ENCODE peak calls at places on chromosomes 5 and 9, in six cellular contexts. L, D, X, T, K and U are unnamed samples.
A peak's percentile ranks its signal among the peaks of the same experiment; 100 is the strongest.

GRCh38 chr5:147756566-147756965 is 26.0 kb downstream of the JAKMIP2 start:
- DNase-seq in X (peak; percentile 25), T (no peak), D (no peak), K (peak; percentile 77), L (no peak), U (no peak)

GRCh38 chr9:130689937-130690700 is 3.5 kb upstream of the EXOSC2 start:
- DNase-seq in T (peak; percentile 74), K (peak; percentile 83), L (peak; percentile 93), X (no peak), D (peak; percentile 55), U (peak; percentile 42)

GRCh38 chr5:157387683-157388093 is 72.3 kb upstream of the NIPAL4 start:
- DNase-seq in D (peak; percentile 59), K (no peak), X (no peak), T (no peak), L (peak; percentile 40), U (no peak)

GRCh38 chr9:14339746-14340145 is 25.8 kb upstream of the NFIB start:
- DNase-seq in T (no peak), L (no peak), D (no peak), X (no peak), K (no peak), U (no peak)

GRCh38 chr9:132877818-132878694 is at the start of gene AK8:
- DNase-seq in K (peak; percentile 87), L (peak; percentile 81), D (peak; percentile 49), X (peak; percentile 83), T (peak; percentile 75), U (peak; percentile 52)

GRCh38 chr5:125043781-125044391 is 297.4 kb upstream of the ZNF608 start:
- DNase-seq in T (peak; percentile 56), K (no peak), X (no peak), D (no peak), L (peak; percentile 40), U (no peak)

GRCh38 chr5:9545959-9546851 is at the start of gene SEMA5A:
- DNase-seq in T (no peak), L (no peak), X (peak; percentile 71), D (peak; percentile 77), K (peak; percentile 21), U (peak; percentile 36)

GRCh38 chr9:114382951-114383865 is 4.6 kb downstream of the AKNA start:
- DNase-seq in K (no peak), D (peak; percentile 41), L (no peak), T (no peak), X (peak; percentile 51), U (no peak)

GRCh38 chr5:79974896-79975295 is 16.2 kb downstream of the MTX3 start:
- DNase-seq in T (no peak), X (no peak), L (no peak), K (no peak), D (no peak), U (no peak)

GRCh38 chr9:93710370-93710723 is 134.0 kb downstream of the PHF2 start:
- DNase-seq in T (no peak), L (no peak), X (no peak), D (no peak), K (no peak), U (no peak)

GRCh38 chr9:121283856-121284732 is 16.1 kb downstream of the GSN start:
- DNase-seq in D (no peak), K (peak; percentile 42), T (no peak), X (no peak), L (no peak), U (no peak)

GRCh38 chr5:57653636-57654290 is 171.2 kb upstream of the ACTBL2 start:
- DNase-seq in T (no peak), K (no peak), X (no peak), D (peak; percentile 73), L (no peak), U (no peak)

GRCh38 chr5:100479079-100479688 is 56.0 kb upstream of the FAM174A start:
- DNase-seq in D (no peak), T (peak; percentile 46), K (peak; percentile 67), X (no peak), L (no peak), U (no peak)

GRCh38 chr9:105114318-105114717 is 130.1 kb upstream of the SLC44A1 start:
- DNase-seq in D (no peak), T (no peak), K (no peak), X (no peak), L (no peak), U (no peak)

GRCh38 chr5:91885291-91886265 is 502.5 kb upstream of the ARRDC3 start:
- DNase-seq in K (no peak), L (no peak), D (no peak), T (peak; percentile 16), X (peak; percentile 17), U (no peak)

GRCh38 chr5:78467744-78468357 is 107.4 kb downstream of the SCAMP1 start:
- DNase-seq in X (no peak), T (no peak), D (no peak), K (peak; percentile 56), L (peak; percentile 37), U (no peak)

GRCh38 chr9:38768351-38768761 is 48.4 kb upstream of the FAM240B start:
- DNase-seq in L (no peak), X (no peak), K (no peak), D (no peak), T (no peak), U (no peak)

GRCh38 chr5:74322944-74323343 is 317.6 kb downstream of the ENC1 start:
- DNase-seq in X (no peak), K (no peak), D (no peak), L (no peak), T (no peak), U (no peak)

GRCh38 chr5:6574111-6574510 is 58.7 kb downstream of the NSUN2 start:
- DNase-seq in X (no peak), T (no peak), D (no peak), L (no peak), K (no peak), U (no peak)

GRCh38 chr5:149024477-149024876 is 38.4 kb downstream of the SH3TC2 start:
- DNase-seq in L (no peak), K (no peak), T (no peak), D (no peak), X (no peak), U (no peak)

GRCh38 chr9:93116049-93116961 is 17.7 kb downstream of the NINJ1 start:
- DNase-seq in X (peak; percentile 18), K (peak; percentile 89), L (no peak), D (peak; percentile 35), T (peak; percentile 40), U (peak; percentile 70)

GRCh38 chr5:1820926-1821325 is 19.7 kb downstream of the NDUFS6 start:
- DNase-seq in X (no peak), D (no peak), L (no peak), K (no peak), T (no peak), U (no peak)

GRCh38 chr9:120619751-120620655 is 40.0 kb upstream of the CDK5RAP2 start:
- DNase-seq in X (peak; percentile 46), D (peak; percentile 46), L (peak; percentile 76), K (peak; percentile 77), T (peak; percentile 54), U (peak; percentile 84)

GRCh38 chr9:4442806-4443205 is 47.5 kb upstream of the SLC1A1 start:
- DNase-seq in K (no peak), D (no peak), X (no peak), L (no peak), T (no peak), U (no peak)

GRCh38 chr9:35481347-35481975 is 8.4 kb upstream of the RUSC2 start:
- DNase-seq in D (no peak), K (peak; percentile 53), T (peak; percentile 64), L (peak; percentile 75), X (peak; percentile 35), U (peak; percentile 55)

GRCh38 chr5:24621809-24622208 is 23.0 kb downstream of the CDH10 start:
- DNase-seq in K (peak; percentile 48), L (no peak), T (no peak), D (no peak), X (no peak), U (peak; percentile 59)

GRCh38 chr5:56175465-56175864 is 57.7 kb downstream of the ANKRD55 start:
- DNase-seq in L (no peak), K (no peak), T (peak; percentile 15), X (no peak), D (no peak), U (peak; percentile 41)

GRCh38 chr5:72280655-72281069 is 39.4 kb downstream of the MRPS27 start:
- DNase-seq in X (no peak), D (peak; percentile 17), T (no peak), L (peak; percentile 55), K (no peak), U (no peak)

GRCh38 chr9:136007906-136008692 is 46.9 kb upstream of the UBAC1 start:
- DNase-seq in X (no peak), K (no peak), D (no peak), T (no peak), L (peak; percentile 94), U (no peak)

GRCh38 chr9:122346478-122347347 is 24.1 kb upstream of the PTGS1 start:
- DNase-seq in T (peak; percentile 15), L (peak; percentile 16), D (no peak), X (peak; percentile 51), K (peak; percentile 37), U (peak; percentile 16)

GRCh38 chr5:16805478-16805877 is 130.6 kb downstream of the MYO10 start:
- DNase-seq in X (no peak), T (no peak), D (no peak), K (no peak), L (no peak), U (no peak)

GRCh38 chr5:115898656-115899055 is 56.9 kb downstream of the AP3S1 start:
- DNase-seq in L (no peak), X (no peak), T (no peak), K (no peak), D (no peak), U (no peak)

GRCh38 chr9:94825620-94825958 is 99.1 kb downstream of the AOPEP start:
- DNase-seq in D (no peak), T (no peak), X (no peak), K (no peak), L (no peak), U (no peak)

GRCh38 chr9:96363175-96363967 is 20.1 kb downstream of the SLC35D2 start:
- DNase-seq in X (no peak), L (no peak), D (no peak), K (no peak), T (no peak), U (no peak)

GRCh38 chr9:76734716-76735115 is 29.5 kb upstream of the PCA3 start:
- DNase-seq in D (no peak), T (no peak), X (no peak), K (no peak), L (no peak), U (no peak)